ENCODE peak calls at places on chromosomes 16 and 17, in ten cellular contexts. F, W, Z, P, V, L, T, H, K and E are unnamed samples.

GRCh38 chr16:79182618-79183017 is 417.9 kb downstream of the MAF start:
- DNase-seq in F (no peak), W (no peak), Z (no peak), P (no peak), V (no peak), L (no peak), T (no peak), H (no peak), K (no peak), E (no peak)

GRCh38 chr17:18267366-18267765 is 6.9 kb downstream of the MIEF2 start:
- DNase-seq in F (no peak), W (no peak), Z (peak), P (no peak), V (no peak), L (no peak), T (no peak), H (no peak), K (no peak), E (no peak)

GRCh38 chr16:30875881-30876791 is 17.7 kb downstream of the BCL7C start:
- DNase-seq in F (no peak), W (no peak), Z (peak), P (no peak), V (no peak), L (no peak), T (no peak), H (peak), K (no peak), E (no peak)

GRCh38 chr16:85157813-85158701 is 45.8 kb upstream of the CIBAR2 start:
- DNase-seq in F (no peak), W (no peak), Z (no peak), P (no peak), V (no peak), L (no peak), T (no peak), H (no peak), K (no peak), E (no peak)

GRCh38 chr16:57876210-57876609 is 73.9 kb upstream of the KIFC3 start:
- DNase-seq in F (no peak), W (no peak), Z (no peak), P (no peak), V (no peak), L (no peak), T (no peak), H (no peak), K (no peak), E (no peak)

GRCh38 chr17:40602445-40603443 is 37.5 kb upstream of the CCR7 start:
- DNase-seq in F (no peak), W (no peak), Z (no peak), P (no peak), V (no peak), L (no peak), T (no peak), H (no peak), K (no peak), E (no peak)

GRCh38 chr16:48911700-48912099 is 301.7 kb upstream of the N4BP1 start:
- DNase-seq in F (no peak), W (peak), Z (no peak), P (no peak), V (no peak), L (no peak), T (no peak), H (peak), K (no peak), E (no peak)

GRCh38 chr17:78230252-78230962 is 1.0 kb upstream of the TMEM235 start:
- DNase-seq in F (no peak), W (no peak), Z (no peak), P (no peak), V (no peak), L (no peak), T (no peak), H (no peak), K (no peak), E (no peak)

GRCh38 chr17:81842725-81843504 is 8.1 kb upstream of the PPP1R27 start:
- DNase-seq in F (no peak), W (no peak), Z (no peak), P (no peak), V (peak), L (no peak), T (no peak), H (no peak), K (no peak), E (no peak)

GRCh38 chr16:85825326-85825725 is 25.8 kb downstream of the COX4I1 start:
- DNase-seq in F (no peak), W (no peak), Z (peak), P (no peak), V (no peak), L (no peak), T (no peak), H (no peak), K (no peak), E (no peak)

GRCh38 chr17:53316073-53316472 is 506.7 kb upstream of the KIF2B start:
- DNase-seq in F (no peak), W (no peak), Z (no peak), P (no peak), V (no peak), L (no peak), T (no peak), H (no peak), K (no peak), E (no peak)

GRCh38 chr17:42674755-42675347 is 1.9 kb downstream of the PLEKHH3 start:
- DNase-seq in F (peak), W (no peak), Z (no peak), P (no peak), V (no peak), L (peak), T (no peak), H (no peak), K (no peak), E (no peak)

GRCh38 chr16:75379911-75380847 is 53.1 kb downstream of the CFDP1 start:
- DNase-seq in F (no peak), W (no peak), Z (no peak), P (peak), V (no peak), L (no peak), T (peak), H (no peak), K (no peak), E (no peak)

GRCh38 chr17:10119203-10120112 is 78.9 kb downstream of the GAS7 start:
- DNase-seq in F (no peak), W (no peak), Z (no peak), P (no peak), V (peak), L (peak), T (peak), H (no peak), K (no peak), E (no peak)

GRCh38 chr16:621526-622105 is 9.2 kb upstream of the WFIKKN1 start:
- DNase-seq in F (no peak), W (no peak), Z (no peak), P (no peak), V (no peak), L (no peak), T (no peak), H (no peak), K (no peak), E (no peak)

GRCh38 chr16:23947838-23948237 is 112.1 kb downstream of the PRKCB start:
- DNase-seq in F (no peak), W (no peak), Z (no peak), P (no peak), V (no peak), L (no peak), T (no peak), H (no peak), K (no peak), E (no peak)

GRCh38 chr17:80649672-80650338 is 105.2 kb downstream of the RPTOR start:
- DNase-seq in F (no peak), W (no peak), Z (no peak), P (peak), V (peak), L (no peak), T (peak), H (peak), K (peak), E (peak)

GRCh38 chr17:45681706-45682105 is 102.4 kb upstream of the CRHR1 start:
- DNase-seq in F (no peak), W (no peak), Z (no peak), P (no peak), V (no peak), L (no peak), T (no peak), H (no peak), K (no peak), E (no peak)

GRCh38 chr17:68599873-68600122 is 1.4 kb downstream of the FAM20A start:
- DNase-seq in F (no peak), W (no peak), Z (no peak), P (no peak), V (no peak), L (no peak), T (no peak), H (no peak), K (no peak), E (no peak)

GRCh38 chr16:66065869-66066403 is 300.6 kb upstream of the CDH5 start:
- DNase-seq in F (no peak), W (no peak), Z (no peak), P (no peak), V (no peak), L (no peak), T (no peak), H (no peak), K (no peak), E (no peak)

GRCh38 chr17:78322327-78322857 is 37.5 kb downstream of the SOCS3 start:
- DNase-seq in F (no peak), W (no peak), Z (no peak), P (no peak), V (no peak), L (no peak), T (no peak), H (peak), K (no peak), E (no peak)

GRCh38 chr16:46757339-46758050 is 9.4 kb upstream of the MYLK3 start:
- DNase-seq in F (no peak), W (no peak), Z (no peak), P (no peak), V (peak), L (peak), T (no peak), H (peak), K (no peak), E (no peak)

GRCh38 chr17:8125196-8125946 is 1.5 kb upstream of the HES7 start:
- DNase-seq in F (peak), W (no peak), Z (peak), P (peak), V (peak), L (peak), T (peak), H (peak), K (peak), E (no peak)

GRCh38 chr16:78490431-78490830 is 391.0 kb downstream of the WWOX start:
- DNase-seq in F (no peak), W (no peak), Z (no peak), P (no peak), V (no peak), L (no peak), T (no peak), H (no peak), K (no peak), E (no peak)

GRCh38 chr16:30521476-30521872 is 4.9 kb downstream of the ZNF768 start:
- DNase-seq in F (no peak), W (no peak), Z (no peak), P (no peak), V (no peak), L (no peak), T (no peak), H (no peak), K (no peak), E (no peak)

GRCh38 chr17:74833501-74834361 is 26.0 kb downstream of the GRIN2C start:
- DNase-seq in F (no peak), W (no peak), Z (no peak), P (no peak), V (peak), L (no peak), T (peak), H (peak), K (no peak), E (peak)

GRCh38 chr16:84299734-84300440 is 5.2 kb downstream of the WFDC1 start:
- DNase-seq in F (no peak), W (no peak), Z (no peak), P (no peak), V (no peak), L (no peak), T (no peak), H (no peak), K (no peak), E (no peak)

GRCh38 chr16:48535831-48536599 is 74.0 kb downstream of the N4BP1 start:
- DNase-seq in F (peak), W (no peak), Z (no peak), P (no peak), V (peak), L (no peak), T (no peak), H (peak), K (peak), E (no peak)

GRCh38 chr17:17681744-17682292 is 560 bp downstream of the RAI1 start:
- DNase-seq in F (peak), W (peak), Z (peak), P (no peak), V (no peak), L (no peak), T (peak), H (no peak), K (no peak), E (no peak)

GRCh38 chr17:61647044-61647443 is 56.0 kb upstream of the NACA2 start:
- DNase-seq in F (no peak), W (no peak), Z (no peak), P (no peak), V (no peak), L (no peak), T (no peak), H (peak), K (no peak), E (peak)

GRCh38 chr17:42536048-42536371 is at the start of gene NAGLU:
- DNase-seq in F (peak), W (peak), Z (peak), P (peak), V (peak), L (peak), T (peak), H (peak), K (peak), E (peak)

GRCh38 chr17:2057130-2057713 is 2.3 kb downstream of the HIC1 start:
- DNase-seq in F (peak), W (no peak), Z (peak), P (no peak), V (no peak), L (no peak), T (no peak), H (no peak), K (no peak), E (no peak)

GRCh38 chr17:2059125-2059836 is 4.4 kb downstream of the HIC1 start:
- DNase-seq in F (peak), W (no peak), Z (no peak), P (no peak), V (peak), L (no peak), T (no peak), H (no peak), K (no peak), E (no peak)

GRCh38 chr17:2059837-2060658 is 5.1 kb downstream of the HIC1 start:
- DNase-seq in F (peak), W (no peak), Z (no peak), P (no peak), V (no peak), L (no peak), T (no peak), H (no peak), K (no peak), E (no peak)

GRCh38 chr17:2057714-2058520 is 3.0 kb downstream of the HIC1 start:
- DNase-seq in F (peak), W (no peak), Z (peak), P (no peak), V (peak), L (no peak), T (no peak), H (peak), K (no peak), E (no peak)

DNA sequence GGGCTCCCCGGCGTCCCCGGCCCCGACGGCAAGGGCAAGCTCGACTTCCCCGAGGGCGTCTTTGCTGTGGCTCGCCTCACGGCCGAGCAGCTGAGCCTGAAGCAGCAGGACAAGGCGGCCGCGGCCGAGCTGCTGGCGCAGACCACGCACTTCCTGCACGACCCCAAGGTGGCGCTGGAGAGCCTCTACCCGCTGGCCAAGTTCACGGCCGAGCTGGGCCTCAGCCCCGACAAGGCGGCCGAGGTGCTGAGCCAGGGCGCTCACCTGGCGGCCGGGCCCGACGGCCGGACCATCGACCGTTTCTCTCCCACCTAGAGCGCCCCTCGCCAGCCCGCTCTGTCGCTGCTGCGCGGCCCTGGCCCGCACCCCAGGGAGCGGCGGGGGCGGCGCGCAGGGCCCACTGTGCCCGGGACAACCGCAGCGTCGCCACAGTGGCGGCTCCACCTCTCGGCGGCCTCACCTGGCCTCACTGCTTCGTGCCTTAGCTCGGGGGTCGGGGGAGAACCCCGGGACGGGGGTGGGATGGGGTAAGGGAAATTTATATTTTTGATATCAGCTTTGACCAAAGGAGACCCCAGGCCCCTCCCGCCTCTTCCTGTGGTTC is 3.7 kb downstream of the HIC1 start:
- DNase-seq in F (peak), W (peak), Z (peak), P (no peak), V (peak), L (peak), T (no peak), H (peak), K (peak), E (peak)
- TF ChIP-seq POLR2A in F (no peak), W (no peak), Z (no peak), P (no peak), V (no peak), L (no peak), T (no peak), H (peak), K (no peak), E (no peak)

DNA sequence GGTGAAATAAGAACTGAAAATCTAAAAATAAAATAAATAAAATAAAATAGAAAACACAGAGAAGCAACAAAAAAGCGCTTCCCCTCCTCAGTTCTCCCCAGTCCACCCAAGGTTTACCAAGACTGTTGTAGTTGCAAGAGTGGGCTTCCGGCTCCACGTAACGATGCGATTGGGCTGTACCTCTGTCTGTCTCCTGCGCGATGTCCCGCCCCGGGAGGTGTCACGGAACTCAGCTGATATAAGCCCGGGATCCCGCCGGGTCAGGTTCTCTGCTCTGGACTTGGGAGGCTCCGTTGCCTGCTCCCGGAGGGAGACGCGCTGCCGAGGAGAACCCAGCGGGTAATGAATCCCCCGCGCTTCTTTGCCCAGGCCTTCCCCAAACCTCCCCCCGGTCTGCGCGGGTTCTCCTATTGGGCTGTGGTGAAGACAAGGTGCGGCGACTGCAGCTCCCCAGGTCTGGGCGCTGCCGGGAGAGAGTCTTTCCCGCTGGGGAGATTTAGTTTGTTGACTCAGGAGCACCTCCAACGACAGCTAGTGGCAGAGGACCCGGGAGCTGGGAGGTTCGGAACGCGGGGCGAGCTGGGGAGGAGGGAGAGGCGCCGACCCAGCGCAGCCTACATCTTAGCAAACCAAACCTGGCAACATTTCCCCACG is at the start of gene SLFN5:
- DNase-seq in F (peak), W (peak), Z (peak), P (peak), V (peak), L (peak), T (peak), H (peak), K (peak), E (peak)
- TF ChIP-seq POLR2A in F (peak), W (peak), Z (peak), P (peak), V (peak), L (no peak), T (no peak), H (peak), K (peak), E (peak)

DNA sequence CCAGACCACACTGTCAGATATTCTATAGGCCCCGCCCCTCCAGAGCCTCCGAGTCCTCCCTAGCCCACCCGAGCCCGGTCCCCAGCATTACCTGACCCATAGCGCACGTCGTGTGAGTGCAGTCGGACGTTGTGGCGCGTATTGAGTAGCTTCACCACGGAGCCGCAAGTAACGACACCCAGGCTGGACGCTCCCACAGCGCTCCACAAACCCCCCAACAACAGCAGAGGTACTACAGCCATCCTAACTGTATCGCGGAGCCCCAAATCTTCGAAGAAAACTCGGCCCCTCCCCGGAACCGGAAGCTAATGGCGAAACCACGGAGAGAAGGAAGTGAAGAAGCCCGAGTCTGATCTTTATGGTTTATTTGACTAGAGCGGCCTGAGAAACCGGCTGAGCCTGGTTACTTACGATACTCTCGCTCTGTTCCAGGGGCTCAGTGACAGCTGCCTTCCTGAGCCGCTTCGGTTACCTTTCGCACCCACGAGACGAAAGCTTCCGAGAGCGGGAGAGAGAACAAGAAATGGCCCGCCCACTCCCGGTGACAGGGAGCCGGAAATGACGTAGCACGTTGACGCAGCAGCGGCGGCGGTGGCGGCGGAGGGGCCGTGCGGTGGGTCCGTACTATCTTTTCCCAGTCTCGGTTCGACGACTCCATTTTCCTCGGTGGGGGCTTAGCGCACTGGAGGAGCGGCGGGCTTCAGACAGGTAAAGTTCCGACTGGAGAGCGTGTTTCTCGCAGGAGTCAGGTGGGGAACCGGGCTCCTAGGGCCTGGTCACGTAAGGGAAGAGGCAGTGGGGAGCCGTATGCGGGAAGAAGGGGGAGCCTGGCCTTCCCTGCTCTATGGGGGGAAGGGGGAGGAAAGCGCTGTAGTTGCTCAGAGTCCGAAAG is at the start of the genes SDF2 and SUPT6H:
- DNase-seq in F (peak), W (peak), Z (peak), P (peak), V (peak), L (peak), T (peak), H (peak), K (peak), E (peak)
- TF ChIP-seq POLR2A in F (peak), W (peak), Z (peak), P (peak), V (peak), L (no peak), T (no peak), H (peak), K (peak), E (peak)

DNA sequence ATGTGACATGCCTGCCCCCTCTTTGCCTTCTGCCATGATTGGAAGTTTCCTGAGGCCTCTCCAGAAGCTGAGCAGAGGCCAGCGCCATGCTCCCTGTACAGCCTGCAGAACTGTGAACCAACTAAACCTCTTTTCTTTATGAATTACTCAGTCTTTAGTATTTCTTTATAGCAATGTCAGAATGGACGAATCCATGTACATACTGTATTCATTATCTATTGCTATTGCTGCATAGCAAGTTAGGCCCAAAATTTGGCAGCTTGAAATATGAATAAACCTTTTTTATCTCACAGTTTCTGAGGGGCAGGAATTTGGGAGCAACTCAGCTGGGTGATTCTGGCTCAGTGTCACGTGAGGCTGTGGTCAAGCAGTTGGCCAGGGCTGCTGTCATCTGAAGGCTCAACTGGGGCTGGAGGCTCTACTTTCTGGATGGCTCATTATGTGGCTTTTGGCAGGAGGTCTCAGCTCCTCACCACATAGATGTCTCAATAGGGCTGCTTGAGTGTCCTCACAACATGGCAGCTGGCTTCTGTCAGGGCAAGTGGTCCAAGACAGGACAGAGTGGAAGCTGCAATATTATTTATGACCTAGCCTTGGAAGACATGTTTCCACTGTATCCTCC is 40.0 kb downstream of the SOCS1 start:
- DNase-seq in F (no peak), W (no peak), Z (no peak), P (no peak), V (no peak), L (no peak), T (no peak), H (no peak), K (no peak), E (no peak)
- TF ChIP-seq POLR2A in F (no peak), W (no peak), Z (no peak), P (no peak), V (no peak), L (no peak), T (no peak), H (no peak), K (no peak), E (no peak)